ENCODE peak calls at places on chromosomes 16 and 17, in six cellular contexts. N is GM12892; W is non-pigmented ciliary epithelial cell; Q is NCI-H1092 treated with DMSO at 0.1 percent for 48 hours; J is effector memory CD4-positive, alpha-beta T cell; U is naive thymus-derived CD4-positive, alpha-beta T cell. I is an unnamed sample.

GRCh38 chr17:76199466-76199865 is 40.8 kb downstream of the RNF157 start:
- DNase-seq in N (no peak), W (no peak), Q (no peak), J (peak; percentile 57), U (peak; percentile 81), I (no peak)

GRCh38 chr17:73393381-73393780 is 81.6 kb upstream of the CDC42EP4 start:
- DNase-seq in N (no peak), W (no peak), Q (no peak), J (no peak), U (no peak), I (no peak)

GRCh38 chr16:11914759-11915643 is 755 bp downstream of the GSPT1 start:
- DNase-seq in N (peak; percentile 50), W (no peak), Q (no peak), J (peak; percentile 24), U (peak; percentile 48), I (peak; percentile 22)

GRCh38 chr16:67456383-67457140 is 24.4 kb downstream of the ATP6V0D1 start:
- DNase-seq in N (no peak), W (no peak), Q (no peak), J (no peak), U (no peak), I (no peak)

GRCh38 chr16:57798953-57799618 is 3.2 kb downstream of the KIFC3 start:
- DNase-seq in N (no peak), W (no peak), Q (peak; percentile 57), J (no peak), U (no peak), I (no peak)

GRCh38 chr17:37373530-37374159 is 2.1 kb upstream of the C17orf78 start:
- DNase-seq in N (peak; percentile 50), W (peak; percentile 60), Q (peak; percentile 69), J (peak; percentile 32), U (peak; percentile 65), I (peak; percentile 86)

GRCh38 chr17:46777943-46778915 is 40.3 kb downstream of the WNT3 start:
- DNase-seq in N (no peak), W (no peak), Q (no peak), J (no peak), U (no peak), I (no peak)

GRCh38 chr17:81811705-81812570 is 8.0 kb downstream of the GCGR start:
- DNase-seq in N (no peak), W (no peak), Q (no peak), J (no peak), U (no peak), I (no peak)

GRCh38 chr17:2102931-2103398 is 48.1 kb downstream of the HIC1 start:
- DNase-seq in N (no peak), W (no peak), Q (no peak), J (no peak), U (no peak), I (no peak)

GRCh38 chr17:8311131-8311790 is 1.2 kb downstream of the ARHGEF15 start:
- DNase-seq in N (no peak), W (no peak), Q (no peak), J (no peak), U (no peak), I (no peak)

GRCh38 chr17:8630227-8630801 is at the start of gene MYH10:
- DNase-seq in N (peak; percentile 25), W (no peak), Q (no peak), J (no peak), U (peak; percentile 5), I (no peak)

GRCh38 chr17:71251936-71252335 is 868.9 kb upstream of the SOX9 start:
- DNase-seq in N (no peak), W (no peak), Q (no peak), J (no peak), U (no peak), I (no peak)

GRCh38 chr16:53502331-53503269 is at the start of gene AKTIP:
- DNase-seq in N (no peak), W (no peak), Q (no peak), J (peak; percentile 19), U (peak; percentile 38), I (no peak)

GRCh38 chr17:58111676-58112075 is 28.5 kb downstream of the DYNLL2 start:
- DNase-seq in N (no peak), W (no peak), Q (no peak), J (no peak), U (no peak), I (no peak)

GRCh38 chr17:76714822-76715461 is 4.2 kb upstream of the MXRA7 start:
- DNase-seq in N (no peak), W (no peak), Q (peak; percentile 16), J (peak; percentile 68), U (peak; percentile 70), I (peak; percentile 56)

GRCh38 chr16:48271728-48272127 is 24.4 kb upstream of the ABCC11 start:
- DNase-seq in N (no peak), W (no peak), Q (no peak), J (no peak), U (no peak), I (no peak)

GRCh38 chr17:39757931-39758873 is 20.5 kb downstream of the GRB7 start:
- DNase-seq in N (no peak), W (no peak), Q (no peak), J (peak; percentile 23), U (no peak), I (no peak)

GRCh38 chr17:77098884-77099545 is 41.8 kb upstream of the SEC14L1 start:
- DNase-seq in N (no peak), W (no peak), Q (no peak), J (no peak), U (peak; percentile 71), I (no peak)

GRCh38 chr17:80805032-80805751 is 186.4 kb upstream of the CHMP6 start:
- DNase-seq in N (no peak), W (no peak), Q (no peak), J (no peak), U (no peak), I (no peak)

GRCh38 chr16:67264866-67265265 is 14.5 kb upstream of the PLEKHG4 start:
- DNase-seq in N (no peak), W (no peak), Q (no peak), J (no peak), U (no peak), I (no peak)

GRCh38 chr16:87828071-87828971 is 41.0 kb downstream of the SLC7A5 start:
- DNase-seq in N (no peak), W (no peak), Q (no peak), J (no peak), U (no peak), I (peak; percentile 77)

GRCh38 chr17:51461578-51462004 is 201.2 kb downstream of the UTP18 start:
- DNase-seq in N (peak; percentile 33), W (no peak), Q (peak; percentile 89), J (peak; percentile 12), U (peak; percentile 42), I (no peak)

GRCh38 chr16:50152386-50152806 is 710 bp upstream of the TENT4B start:
- DNase-seq in N (peak; percentile 72), W (no peak), Q (no peak), J (no peak), U (peak; percentile 80), I (peak; percentile 23)

GRCh38 chr17:31115168-31115567 is 20.4 kb downstream of the NF1 start:
- DNase-seq in N (no peak), W (no peak), Q (no peak), J (no peak), U (no peak), I (no peak)

GRCh38 chr17:47621293-47622178 is 28.2 kb upstream of the KPNB1 start:
- DNase-seq in N (no peak), W (peak; percentile 88), Q (no peak), J (no peak), U (no peak), I (no peak)

GRCh38 chr17:37650419-37651003 is 7.3 kb upstream of the DDX52 start:
- DNase-seq in N (no peak), W (no peak), Q (peak; percentile 29), J (no peak), U (no peak), I (peak; percentile 20)

GRCh38 chr16:55061126-55061525 is 130.5 kb downstream of the IRX5 start:
- DNase-seq in N (no peak), W (no peak), Q (no peak), J (no peak), U (no peak), I (no peak)

GRCh38 chr16:31271621-31272190 is 11.9 kb downstream of the ITGAM start:
- DNase-seq in N (no peak), W (no peak), Q (no peak), J (no peak), U (no peak), I (no peak)

GRCh38 chr17:58960068-58960467 is 146.6 kb downstream of the TRIM37 start:
- DNase-seq in N (no peak), W (peak; percentile 53), Q (peak; percentile 13), J (no peak), U (no peak), I (peak; percentile 46)

GRCh38 chr17:60392845-60393702 is 1.1 kb upstream of the USP32 start:
- DNase-seq in N (no peak), W (no peak), Q (peak; percentile 59), J (peak; percentile 4), U (peak; percentile 20), I (peak; percentile 87)

GRCh38 chr17:78185981-78186688 is 717 bp downstream of the TK1 start:
- DNase-seq in N (no peak), W (no peak), Q (no peak), J (no peak), U (no peak), I (no peak)

GRCh38 chr17:61704935-61705449 is 114.0 kb upstream of the NACA2 start:
- DNase-seq in N (no peak), W (no peak), Q (no peak), J (no peak), U (no peak), I (no peak)

GRCh38 chr16:79334127-79334526 is 266.4 kb downstream of the MAF start:
- DNase-seq in N (no peak), W (no peak), Q (no peak), J (peak; percentile 22), U (no peak), I (no peak)

GRCh38 chr17:70862295-70862694 is 693.0 kb downstream of the KCNJ2 start:
- DNase-seq in N (no peak), W (no peak), Q (no peak), J (no peak), U (no peak), I (no peak)

GRCh38 chr16:15592324-15592723 is 50.6 kb downstream of the MARF1 start:
- DNase-seq in N (no peak), W (no peak), Q (no peak), J (no peak), U (no peak), I (no peak)

GRCh38 chr17:38606646-38607611 is 1.2 kb upstream of the SRCIN1 start:
- DNase-seq in N (no peak), W (no peak), Q (peak; percentile 62), J (no peak), U (no peak), I (no peak)

GRCh38 chr17:75595284-75595918 is 7.8 kb downstream of the MYO15B start:
- DNase-seq in N (no peak), W (no peak), Q (no peak), J (no peak), U (no peak), I (no peak)

GRCh38 chr16:28899882-28900600 is 21.8 kb downstream of the ATP2A1 start:
- DNase-seq in N (no peak), W (no peak), Q (no peak), J (no peak), U (no peak), I (no peak)

GRCh38 chr16:86325360-86325759 is 185.0 kb upstream of the FOXF1 start:
- DNase-seq in N (no peak), W (no peak), Q (no peak), J (no peak), U (no peak), I (no peak)